ENCODE peak calls at places on chromosomes 16 and 17, in six cellular contexts. One of them, this sample, is unnamed.

GRCh38 chr16:57509231-57509923 is 23.1 kb upstream of the DOK4 start:
- DNase-seq in NCI-H526 treated with DMSO at 0.1 percent for 48 hours: no peak
- DNase-seq in foreskin keratinocyte: no peak
- DNase-seq in stimulated activated CD4-positive, alpha-beta T cell treated with anti-CD3 and anti-CD28 coated beads, Interleukin-4, amount 100 ng/mL, for 48 hours: no peak
- DNase-seq in AG10803: no peak
- DNase-seq in IMR-90: no peak
- DNase-seq in this sample: no peak

GRCh38 chr16:10332301-10332700 is 53.6 kb upstream of the ATF7IP2 start:
- DNase-seq in stimulated activated CD4-positive, alpha-beta T cell treated with anti-CD3 and anti-CD28 coated beads, Interleukin-4, amount 100 ng/mL, for 48 hours: no peak
- DNase-seq in IMR-90: no peak
- DNase-seq in AG10803: no peak
- DNase-seq in NCI-H526 treated with DMSO at 0.1 percent for 48 hours: no peak
- DNase-seq in foreskin keratinocyte: no peak
- DNase-seq in this sample: no peak

GRCh38 chr17:31788956-31789355 is 70.1 kb downstream of the COPRS start:
- DNase-seq in stimulated activated CD4-positive, alpha-beta T cell treated with anti-CD3 and anti-CD28 coated beads, Interleukin-4, amount 100 ng/mL, for 48 hours: no peak
- DNase-seq in foreskin keratinocyte: no peak
- DNase-seq in AG10803: peak
- DNase-seq in IMR-90: peak
- DNase-seq in NCI-H526 treated with DMSO at 0.1 percent for 48 hours: no peak
- DNase-seq in this sample: no peak

GRCh38 chr16:17439580-17439979 is 31.2 kb downstream of the XYLT1 start:
- DNase-seq in foreskin keratinocyte: no peak
- DNase-seq in IMR-90: no peak
- DNase-seq in AG10803: no peak
- DNase-seq in NCI-H526 treated with DMSO at 0.1 percent for 48 hours: no peak
- DNase-seq in stimulated activated CD4-positive, alpha-beta T cell treated with anti-CD3 and anti-CD28 coated beads, Interleukin-4, amount 100 ng/mL, for 48 hours: no peak
- DNase-seq in this sample: no peak

GRCh38 chr17:15649861-15650391 is 30.4 kb upstream of the FBXW10B start:
- DNase-seq in foreskin keratinocyte: no peak
- DNase-seq in IMR-90: peak
- DNase-seq in NCI-H526 treated with DMSO at 0.1 percent for 48 hours: no peak
- DNase-seq in stimulated activated CD4-positive, alpha-beta T cell treated with anti-CD3 and anti-CD28 coated beads, Interleukin-4, amount 100 ng/mL, for 48 hours: no peak
- DNase-seq in AG10803: peak
- DNase-seq in this sample: no peak

GRCh38 chr16:66919569-66920472 is 1.1 kb upstream of the CDH16 start:
- DNase-seq in IMR-90: no peak
- DNase-seq in NCI-H526 treated with DMSO at 0.1 percent for 48 hours: no peak
- DNase-seq in foreskin keratinocyte: no peak
- DNase-seq in AG10803: no peak
- DNase-seq in stimulated activated CD4-positive, alpha-beta T cell treated with anti-CD3 and anti-CD28 coated beads, Interleukin-4, amount 100 ng/mL, for 48 hours: no peak
- DNase-seq in this sample: no peak

GRCh38 chr16:82938108-82938507 is 311.3 kb downstream of the CDH13 start:
- DNase-seq in AG10803: no peak
- DNase-seq in NCI-H526 treated with DMSO at 0.1 percent for 48 hours: no peak
- DNase-seq in foreskin keratinocyte: no peak
- DNase-seq in stimulated activated CD4-positive, alpha-beta T cell treated with anti-CD3 and anti-CD28 coated beads, Interleukin-4, amount 100 ng/mL, for 48 hours: no peak
- DNase-seq in IMR-90: no peak
- DNase-seq in this sample: no peak

GRCh38 chr16:63933841-63934240 is 1188.0 kb downstream of the CDH11 start:
- DNase-seq in AG10803: no peak
- DNase-seq in IMR-90: no peak
- DNase-seq in stimulated activated CD4-positive, alpha-beta T cell treated with anti-CD3 and anti-CD28 coated beads, Interleukin-4, amount 100 ng/mL, for 48 hours: no peak
- DNase-seq in NCI-H526 treated with DMSO at 0.1 percent for 48 hours: no peak
- DNase-seq in foreskin keratinocyte: no peak
- DNase-seq in this sample: no peak

GRCh38 chr16:89037261-89038152 is 56.1 kb upstream of the ACSF3 start:
- DNase-seq in stimulated activated CD4-positive, alpha-beta T cell treated with anti-CD3 and anti-CD28 coated beads, Interleukin-4, amount 100 ng/mL, for 48 hours: no peak
- DNase-seq in IMR-90: peak
- DNase-seq in NCI-H526 treated with DMSO at 0.1 percent for 48 hours: no peak
- DNase-seq in foreskin keratinocyte: no peak
- DNase-seq in AG10803: peak
- DNase-seq in this sample: no peak

GRCh38 chr17:142102-142661 is 4.8 kb downstream of the SCGB1C2 start:
- DNase-seq in IMR-90: peak
- DNase-seq in foreskin keratinocyte: no peak
- DNase-seq in NCI-H526 treated with DMSO at 0.1 percent for 48 hours: no peak
- DNase-seq in AG10803: peak
- DNase-seq in stimulated activated CD4-positive, alpha-beta T cell treated with anti-CD3 and anti-CD28 coated beads, Interleukin-4, amount 100 ng/mL, for 48 hours: peak
- DNase-seq in this sample: no peak

GRCh38 chr16:66614161-66614802 is 9.8 kb downstream of the CMTM3 start:
- DNase-seq in NCI-H526 treated with DMSO at 0.1 percent for 48 hours: no peak
- DNase-seq in stimulated activated CD4-positive, alpha-beta T cell treated with anti-CD3 and anti-CD28 coated beads, Interleukin-4, amount 100 ng/mL, for 48 hours: no peak
- DNase-seq in foreskin keratinocyte: no peak
- DNase-seq in IMR-90: no peak
- DNase-seq in AG10803: peak
- DNase-seq in this sample: no peak

GRCh38 chr16:46974352-46974751 is 878 bp upstream of the DNAJA2 start:
- DNase-seq in IMR-90: no peak
- DNase-seq in AG10803: peak
- DNase-seq in NCI-H526 treated with DMSO at 0.1 percent for 48 hours: no peak
- DNase-seq in stimulated activated CD4-positive, alpha-beta T cell treated with anti-CD3 and anti-CD28 coated beads, Interleukin-4, amount 100 ng/mL, for 48 hours: no peak
- DNase-seq in foreskin keratinocyte: no peak
- DNase-seq in this sample: no peak

GRCh38 chr17:74725111-74725510 is 11.9 kb upstream of the RAB37 start:
- DNase-seq in NCI-H526 treated with DMSO at 0.1 percent for 48 hours: no peak
- DNase-seq in IMR-90: no peak
- DNase-seq in stimulated activated CD4-positive, alpha-beta T cell treated with anti-CD3 and anti-CD28 coated beads, Interleukin-4, amount 100 ng/mL, for 48 hours: no peak
- DNase-seq in foreskin keratinocyte: no peak
- DNase-seq in AG10803: no peak
- DNase-seq in this sample: no peak